ENCODE peak calls at places on chromosomes 1 and 21, in ten cellular contexts. One of them, this sample, is unnamed.

GRCh38 chr1:75136158-75136815 is 2.1 kb downstream of the LHX8 start:
- DNase-seq in heart left ventricle: no peak
- DNase-seq in transverse colon: no peak
- DNase-seq in IMR-90: no peak
- DNase-seq in breast epithelium: no peak
- DNase-seq in A549: no peak
- DNase-seq in adrenal gland: no peak
- DNase-seq in ovary: no peak
- DNase-seq in esophagus squamous epithelium: no peak
- DNase-seq in prostate gland: no peak
- DNase-seq in this sample: no peak

GRCh38 chr1:163561570-163562295 is 240.0 kb downstream of the NUF2 start:
- DNase-seq in heart left ventricle: no peak
- DNase-seq in transverse colon: no peak
- DNase-seq in IMR-90: no peak
- DNase-seq in breast epithelium: no peak
- DNase-seq in A549: no peak
- DNase-seq in adrenal gland: no peak
- DNase-seq in ovary: no peak
- DNase-seq in esophagus squamous epithelium: no peak
- DNase-seq in prostate gland: no peak
- DNase-seq in this sample: no peak

GRCh38 chr1:152109231-152109997 is 5.8 kb downstream of the TCHH start:
- DNase-seq in heart left ventricle: no peak
- DNase-seq in transverse colon: no peak
- DNase-seq in IMR-90: peak
- DNase-seq in breast epithelium: no peak
- DNase-seq in A549: no peak
- DNase-seq in adrenal gland: no peak
- DNase-seq in ovary: no peak
- DNase-seq in esophagus squamous epithelium: no peak
- DNase-seq in prostate gland: no peak
- DNase-seq in this sample: no peak

GRCh38 chr1:41466146-41466545 is 18.3 kb downstream of the EDN2 start:
- DNase-seq in heart left ventricle: peak
- DNase-seq in transverse colon: peak
- DNase-seq in IMR-90: no peak
- DNase-seq in breast epithelium: no peak
- DNase-seq in A549: no peak
- DNase-seq in adrenal gland: no peak
- DNase-seq in ovary: no peak
- DNase-seq in esophagus squamous epithelium: no peak
- DNase-seq in prostate gland: no peak
- DNase-seq in this sample: no peak

GRCh38 chr1:40711465-40712404 is 20.2 kb downstream of the NFYC start:
- DNase-seq in heart left ventricle: no peak
- DNase-seq in transverse colon: peak
- DNase-seq in IMR-90: peak
- DNase-seq in breast epithelium: no peak
- DNase-seq in A549: no peak
- DNase-seq in adrenal gland: no peak
- DNase-seq in ovary: no peak
- DNase-seq in esophagus squamous epithelium: no peak
- DNase-seq in prostate gland: peak
- DNase-seq in this sample: no peak

GRCh38 chr1:182200025-182200814 is 138.7 kb upstream of the ZNF648 start:
- DNase-seq in heart left ventricle: no peak
- DNase-seq in transverse colon: no peak
- DNase-seq in IMR-90: no peak
- DNase-seq in breast epithelium: no peak
- DNase-seq in A549: no peak
- DNase-seq in adrenal gland: no peak
- DNase-seq in ovary: no peak
- DNase-seq in esophagus squamous epithelium: no peak
- DNase-seq in prostate gland: no peak
- DNase-seq in this sample: no peak

GRCh38 chr1:208192989-208193388 is 51.2 kb downstream of the PLXNA2 start:
- DNase-seq in heart left ventricle: no peak
- DNase-seq in transverse colon: no peak
- DNase-seq in IMR-90: peak
- DNase-seq in breast epithelium: no peak
- DNase-seq in A549: no peak
- DNase-seq in adrenal gland: no peak
- DNase-seq in ovary: no peak
- DNase-seq in esophagus squamous epithelium: no peak
- DNase-seq in prostate gland: no peak
- DNase-seq in this sample: peak

GRCh38 chr1:112533029-112533428 is 24.3 kb downstream of the WNT2B start:
- DNase-seq in heart left ventricle: no peak
- DNase-seq in transverse colon: no peak
- DNase-seq in IMR-90: peak
- DNase-seq in breast epithelium: no peak
- DNase-seq in A549: no peak
- DNase-seq in adrenal gland: no peak
- DNase-seq in ovary: no peak
- DNase-seq in esophagus squamous epithelium: no peak
- DNase-seq in prostate gland: no peak
- DNase-seq in this sample: no peak

GRCh38 chr21:41739011-41739410 is 27.8 kb downstream of the RIPK4 start:
- DNase-seq in heart left ventricle: no peak
- DNase-seq in transverse colon: no peak
- DNase-seq in IMR-90: no peak
- DNase-seq in breast epithelium: no peak
- DNase-seq in A549: no peak
- DNase-seq in adrenal gland: no peak
- DNase-seq in ovary: no peak
- DNase-seq in esophagus squamous epithelium: no peak
- DNase-seq in prostate gland: no peak
- DNase-seq in this sample: no peak

GRCh38 chr21:41740604-41741252 is 26.1 kb downstream of the RIPK4 start:
- DNase-seq in heart left ventricle: no peak
- DNase-seq in transverse colon: no peak
- DNase-seq in IMR-90: no peak
- DNase-seq in breast epithelium: no peak
- DNase-seq in A549: no peak
- DNase-seq in adrenal gland: no peak
- DNase-seq in ovary: no peak
- DNase-seq in esophagus squamous epithelium: no peak
- DNase-seq in prostate gland: no peak
- DNase-seq in this sample: no peak

GRCh38 chr21:41737656-41738324 is 29.1 kb downstream of the RIPK4 start:
- DNase-seq in heart left ventricle: no peak
- DNase-seq in transverse colon: no peak
- DNase-seq in IMR-90: no peak
- DNase-seq in breast epithelium: no peak
- DNase-seq in A549: no peak
- DNase-seq in adrenal gland: no peak
- DNase-seq in ovary: no peak
- DNase-seq in esophagus squamous epithelium: no peak
- DNase-seq in prostate gland: no peak
- DNase-seq in this sample: no peak

GRCh38 chr21:41741253-41742072 is 25.4 kb downstream of the RIPK4 start:
- DNase-seq in heart left ventricle: no peak
- DNase-seq in transverse colon: no peak
- DNase-seq in IMR-90: no peak
- DNase-seq in breast epithelium: no peak
- DNase-seq in A549: no peak
- DNase-seq in adrenal gland: no peak
- DNase-seq in ovary: no peak
- DNase-seq in esophagus squamous epithelium: no peak
- DNase-seq in prostate gland: no peak
- DNase-seq in this sample: no peak

DNA sequence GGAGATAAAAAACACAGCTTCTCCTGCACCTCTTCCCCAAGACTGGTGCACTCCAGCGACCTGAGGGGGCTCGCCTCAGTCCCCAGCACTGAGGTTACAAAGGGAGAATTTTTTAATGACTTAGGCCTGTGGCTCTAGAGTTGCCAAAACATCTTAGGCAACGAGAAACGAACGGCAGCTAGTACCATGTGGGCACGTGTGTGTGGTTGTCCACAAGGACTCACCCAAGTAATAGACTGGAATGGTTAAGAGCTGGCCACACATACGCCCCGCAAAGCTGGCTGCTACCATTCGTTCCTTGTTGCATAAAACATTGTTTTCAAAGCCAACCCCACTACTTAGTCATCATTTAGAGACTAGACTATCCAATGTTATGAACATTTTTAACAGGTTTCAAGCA is 26.9 kb downstream of the RIPK4 start:
- DNase-seq in heart left ventricle: no peak
- DNase-seq in transverse colon: no peak
- DNase-seq in IMR-90: no peak
- DNase-seq in breast epithelium: no peak
- DNase-seq in A549: no peak
- DNase-seq in adrenal gland: no peak
- DNase-seq in ovary: no peak
- DNase-seq in esophagus squamous epithelium: no peak
- DNase-seq in prostate gland: no peak
- DNase-seq in this sample: no peak
- H3K27ac ChIP-seq in heart left ventricle: no peak
- H3K27ac ChIP-seq in transverse colon: no peak
- H3K27ac ChIP-seq in IMR-90: no peak
- H3K27ac ChIP-seq in breast epithelium: no peak
- H3K27ac ChIP-seq in A549: no peak
- H3K27ac ChIP-seq in adrenal gland: no peak
- H3K27ac ChIP-seq in ovary: no peak
- H3K27ac ChIP-seq in esophagus squamous epithelium: no peak
- H3K27ac ChIP-seq in prostate gland: no peak
- H3K27ac ChIP-seq in this sample: no peak

GRCh38 chr1:88800382-88801051 is 90.8 kb downstream of the GTF2B start:
- DNase-seq in heart left ventricle: no peak
- DNase-seq in transverse colon: no peak
- DNase-seq in IMR-90: peak
- DNase-seq in breast epithelium: no peak
- DNase-seq in A549: peak
- DNase-seq in adrenal gland: peak
- DNase-seq in ovary: no peak
- DNase-seq in esophagus squamous epithelium: no peak
- DNase-seq in prostate gland: no peak
- DNase-seq in this sample: peak

GRCh38 chr1:88802950-88803349 is 88.4 kb downstream of the GTF2B start:
- DNase-seq in heart left ventricle: no peak
- DNase-seq in transverse colon: no peak
- DNase-seq in IMR-90: peak
- DNase-seq in breast epithelium: no peak
- DNase-seq in A549: no peak
- DNase-seq in adrenal gland: no peak
- DNase-seq in ovary: no peak
- DNase-seq in esophagus squamous epithelium: no peak
- DNase-seq in prostate gland: no peak
- DNase-seq in this sample: no peak

GRCh38 chr1:88802404-88802803 is 89.0 kb downstream of the GTF2B start:
- DNase-seq in heart left ventricle: no peak
- DNase-seq in transverse colon: no peak
- DNase-seq in IMR-90: no peak
- DNase-seq in breast epithelium: no peak
- DNase-seq in A549: no peak
- DNase-seq in adrenal gland: no peak
- DNase-seq in ovary: no peak
- DNase-seq in esophagus squamous epithelium: no peak
- DNase-seq in prostate gland: no peak
- DNase-seq in this sample: no peak

GRCh38 chr1:88801575-88802208 is 89.7 kb downstream of the GTF2B start:
- DNase-seq in heart left ventricle: no peak
- DNase-seq in transverse colon: no peak
- DNase-seq in IMR-90: peak
- DNase-seq in breast epithelium: no peak
- DNase-seq in A549: no peak
- DNase-seq in adrenal gland: no peak
- DNase-seq in ovary: no peak
- DNase-seq in esophagus squamous epithelium: no peak
- DNase-seq in prostate gland: no peak
- DNase-seq in this sample: no peak

DNA sequence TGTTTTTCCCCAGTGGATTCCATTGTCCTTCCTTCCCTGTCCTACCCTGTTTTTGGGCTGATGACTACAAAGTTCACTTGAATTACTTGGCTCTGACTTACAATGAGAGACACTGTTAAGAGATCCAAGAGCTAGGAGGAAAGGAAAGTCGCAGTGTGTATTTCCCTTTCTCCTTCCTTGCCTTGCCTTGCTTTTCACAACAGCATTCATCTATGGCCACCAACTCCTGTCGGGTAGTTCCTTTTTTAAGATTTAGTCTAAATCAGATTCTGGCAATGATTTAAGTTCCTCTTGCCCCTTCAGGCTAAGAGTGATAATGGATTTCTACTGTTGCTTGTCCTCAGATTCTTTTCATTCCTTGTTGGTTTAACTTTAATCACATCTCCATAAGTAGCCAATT is 91.9 kb downstream of the GTF2B start:
- DNase-seq in heart left ventricle: no peak
- DNase-seq in transverse colon: no peak
- DNase-seq in IMR-90: no peak
- DNase-seq in breast epithelium: no peak
- DNase-seq in A549: no peak
- DNase-seq in adrenal gland: no peak
- DNase-seq in ovary: no peak
- DNase-seq in esophagus squamous epithelium: no peak
- DNase-seq in prostate gland: no peak
- DNase-seq in this sample: no peak
- TF ChIP-seq POLR2A in heart left ventricle: no peak
- TF ChIP-seq POLR2A in transverse colon: no peak
- TF ChIP-seq POLR2A in IMR-90: no peak
- TF ChIP-seq POLR2A in breast epithelium: no peak
- TF ChIP-seq POLR2A in A549: no peak
- TF ChIP-seq POLR2A in adrenal gland: no peak
- TF ChIP-seq POLR2A in ovary: no peak
- TF ChIP-seq POLR2A in esophagus squamous epithelium: no peak
- TF ChIP-seq POLR2A in prostate gland: no peak
- TF ChIP-seq POLR2A in this sample: no peak

DNA sequence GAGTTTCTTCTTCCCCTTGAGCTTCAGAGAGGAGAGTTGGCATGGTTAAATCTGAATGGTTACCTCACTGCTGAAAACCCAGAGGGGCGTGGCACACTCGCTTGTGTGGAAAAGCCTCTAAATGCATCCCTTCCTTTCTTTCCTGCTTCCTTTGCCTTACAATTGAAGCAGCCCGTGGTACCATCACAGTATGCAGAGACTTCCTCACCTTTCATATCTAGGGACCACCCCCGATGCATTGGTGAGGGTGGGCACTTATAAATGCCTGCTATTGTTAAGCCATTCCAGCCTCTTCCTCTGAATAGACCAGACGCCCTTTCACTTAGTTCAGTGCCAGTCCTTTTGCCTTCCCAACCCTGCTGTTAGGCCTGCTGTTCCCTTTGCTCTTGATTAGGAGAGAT is 21.9 kb upstream of the LAX1 start:
- DNase-seq in heart left ventricle: no peak
- DNase-seq in transverse colon: no peak
- DNase-seq in IMR-90: no peak
- DNase-seq in breast epithelium: no peak
- DNase-seq in A549: no peak
- DNase-seq in adrenal gland: no peak
- DNase-seq in ovary: no peak
- DNase-seq in esophagus squamous epithelium: no peak
- DNase-seq in prostate gland: no peak
- DNase-seq in this sample: no peak
- H3K27ac ChIP-seq in heart left ventricle: no peak
- H3K27ac ChIP-seq in transverse colon: peak
- H3K27ac ChIP-seq in IMR-90: no peak
- H3K27ac ChIP-seq in breast epithelium: peak
- H3K27ac ChIP-seq in A549: no peak
- H3K27ac ChIP-seq in adrenal gland: no peak
- H3K27ac ChIP-seq in ovary: no peak
- H3K27ac ChIP-seq in esophagus squamous epithelium: peak
- H3K27ac ChIP-seq in prostate gland: no peak
- H3K27ac ChIP-seq in this sample: no peak

DNA sequence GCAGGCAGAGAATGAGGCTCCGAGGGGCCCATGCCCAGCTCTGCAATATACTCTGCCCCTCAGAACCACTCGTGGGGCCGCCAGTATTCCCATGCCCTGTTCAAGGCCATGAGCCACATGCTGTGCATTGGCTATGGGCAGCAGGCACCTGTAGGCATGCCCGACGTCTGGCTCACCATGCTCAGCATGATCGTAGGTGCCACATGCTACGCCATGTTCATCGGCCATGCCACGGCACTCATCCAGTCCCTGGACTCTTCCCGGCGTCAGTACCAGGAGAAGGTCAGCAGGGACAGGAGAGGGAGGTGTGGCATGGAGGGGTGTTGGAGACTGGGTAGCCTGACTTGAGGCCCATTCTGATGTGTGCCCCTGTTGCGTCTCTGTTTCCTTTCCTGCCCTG is 7.2 kb downstream of the HCN3 start:
- DNase-seq in heart left ventricle: no peak
- DNase-seq in transverse colon: no peak
- DNase-seq in IMR-90: no peak
- DNase-seq in breast epithelium: no peak
- DNase-seq in A549: no peak
- DNase-seq in adrenal gland: no peak
- DNase-seq in ovary: no peak
- DNase-seq in esophagus squamous epithelium: no peak
- DNase-seq in prostate gland: no peak
- DNase-seq in this sample: no peak
- TF ChIP-seq POLR2A in heart left ventricle: no peak
- TF ChIP-seq POLR2A in transverse colon: no peak
- TF ChIP-seq POLR2A in IMR-90: no peak
- TF ChIP-seq POLR2A in breast epithelium: no peak
- TF ChIP-seq POLR2A in A549: no peak
- TF ChIP-seq POLR2A in adrenal gland: no peak
- TF ChIP-seq POLR2A in ovary: no peak
- TF ChIP-seq POLR2A in esophagus squamous epithelium: no peak
- TF ChIP-seq POLR2A in prostate gland: no peak
- TF ChIP-seq POLR2A in this sample: no peak

This sample was measured in tibial nerve.